ENCODE peak calls at places on chromosomes 3 and 15, in four cellular contexts. D, A, U and V are unnamed samples.

GRCh38 chr15:80450811-80451321 is 46.7 kb downstream of the ARNT2 start:
- DNase-seq in D (peak), U (no peak), A (no peak), V (no peak)

GRCh38 chr15:69804786-69805185 is 292.9 kb downstream of the TLE3 start:
- DNase-seq in A (no peak), U (no peak), D (peak), V (no peak)

GRCh38 chr3:56854856-56855620 is 53.3 kb upstream of the ARHGEF3 start:
- DNase-seq in A (no peak), U (no peak), D (no peak), V (no peak)

GRCh38 chr3:190076601-190077444 is 43.9 kb downstream of the P3H2 start:
- DNase-seq in A (peak), U (peak), D (peak), V (peak)

GRCh38 chr15:40217166-40217785 is 21.6 kb upstream of the PAK6 start:
- DNase-seq in D (peak), A (no peak), U (peak), V (peak)

GRCh38 chr15:85639752-85640381 is 154.9 kb downstream of the KLHL25 start:
- DNase-seq in A (no peak), U (peak), D (no peak), V (no peak)

GRCh38 chr3:21839592-21839991 is 88.6 kb upstream of the ZNF385D start:
- DNase-seq in U (peak), D (no peak), A (no peak), V (no peak)

GRCh38 chr15:22224241-22224671 is 143.9 kb downstream of the OR4M2 start:
- DNase-seq in A (no peak), D (no peak), U (no peak), V (no peak)

GRCh38 chr15:47718474-47719440 is 1.5 kb downstream of the SEMA6D start:
- DNase-seq in A (no peak), U (peak), D (no peak), V (no peak)

GRCh38 chr3:10672422-10672821 is 143.6 kb upstream of the SLC6A11 start:
- DNase-seq in U (no peak), A (no peak), D (no peak), V (no peak)

GRCh38 chr3:52041118-52041847 is 15.1 kb downstream of the DUSP7 start:
- DNase-seq in U (no peak), D (no peak), A (no peak), V (no peak)

GRCh38 chr3:107611775-107612469 is 89.2 kb downstream of the BBX start:
- DNase-seq in D (no peak), A (no peak), U (no peak), V (no peak)

DNA sequence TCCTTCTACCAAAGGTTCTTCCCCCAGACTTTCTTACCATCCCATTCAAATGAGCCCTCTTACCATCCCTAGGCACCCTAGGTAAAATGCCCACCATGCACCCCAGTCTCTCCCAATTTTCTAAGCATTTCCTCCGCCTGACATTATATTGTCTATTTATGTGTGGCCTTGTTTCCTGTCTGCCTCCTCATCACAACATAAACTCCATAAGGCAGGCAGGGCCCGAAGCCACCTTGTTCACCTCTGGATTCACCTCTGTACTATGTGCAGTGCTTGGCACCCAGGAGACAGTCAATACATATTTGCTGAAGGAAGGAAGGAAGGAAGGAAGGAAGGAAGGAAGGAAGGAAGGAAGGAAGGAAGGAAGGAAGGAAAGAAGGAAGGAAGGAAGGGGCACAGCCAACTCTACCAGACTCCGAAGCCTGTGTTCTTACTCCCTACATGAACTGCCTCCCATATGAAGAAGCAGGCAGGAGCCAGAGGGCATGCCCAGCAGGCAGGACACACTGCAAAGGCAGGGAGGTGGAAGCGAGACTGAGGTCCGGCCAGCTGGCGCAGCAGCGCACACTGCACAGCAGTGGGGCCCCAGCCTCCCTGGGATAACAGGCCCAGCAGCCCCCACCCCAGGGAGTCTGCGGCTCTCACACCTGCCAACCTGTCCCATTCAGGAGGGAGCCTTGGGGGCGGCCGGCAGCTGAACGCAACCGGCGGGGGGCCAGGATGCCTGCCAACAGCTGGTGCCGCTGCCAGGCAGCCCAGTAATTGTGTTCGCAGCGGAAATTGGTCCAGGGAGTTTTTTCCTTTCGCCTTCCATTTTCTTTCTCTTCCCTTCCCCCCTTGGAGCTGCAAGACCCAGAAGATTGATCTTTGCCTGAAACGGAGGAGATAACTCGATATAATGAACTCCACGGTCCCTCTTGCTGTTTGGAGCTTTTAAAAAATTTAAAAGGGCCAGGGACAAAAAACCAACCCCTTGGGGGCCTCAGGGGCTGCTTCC is 106.0 kb upstream of the LINGO1 start:
- DNase-seq in D (no peak), U (no peak), A (no peak), V (no peak)
- H3K4me3 ChIP-seq in D (no peak), U (no peak), A (peak), V (no peak)

GRCh38 chr3:90011136-90011535 is 903.7 kb downstream of the EPHA3 start:
- DNase-seq in A (no peak), U (peak), D (no peak), V (no peak)
- H2BK12ac ChIP-seq in A (peak), U (peak), D (no peak), V (no peak)

GRCh38 chr3:112639451-112640332 is 1.3 kb downstream of the CCDC80 start:
- DNase-seq in D (no peak), U (no peak), A (no peak), V (no peak)

GRCh38 chr3:112638327-112639020 is 2.5 kb downstream of the CCDC80 start:
- DNase-seq in A (no peak), D (no peak), U (no peak), V (no peak)

GRCh38 chr3:112642912-112643506 is 2.1 kb upstream of the CCDC80 start:
- DNase-seq in D (peak), U (peak), A (peak), V (peak)

GRCh38 chr3:112640864-112641751 is at the start of gene CCDC80:
- DNase-seq in A (no peak), D (peak), U (peak), V (no peak)

DNA sequence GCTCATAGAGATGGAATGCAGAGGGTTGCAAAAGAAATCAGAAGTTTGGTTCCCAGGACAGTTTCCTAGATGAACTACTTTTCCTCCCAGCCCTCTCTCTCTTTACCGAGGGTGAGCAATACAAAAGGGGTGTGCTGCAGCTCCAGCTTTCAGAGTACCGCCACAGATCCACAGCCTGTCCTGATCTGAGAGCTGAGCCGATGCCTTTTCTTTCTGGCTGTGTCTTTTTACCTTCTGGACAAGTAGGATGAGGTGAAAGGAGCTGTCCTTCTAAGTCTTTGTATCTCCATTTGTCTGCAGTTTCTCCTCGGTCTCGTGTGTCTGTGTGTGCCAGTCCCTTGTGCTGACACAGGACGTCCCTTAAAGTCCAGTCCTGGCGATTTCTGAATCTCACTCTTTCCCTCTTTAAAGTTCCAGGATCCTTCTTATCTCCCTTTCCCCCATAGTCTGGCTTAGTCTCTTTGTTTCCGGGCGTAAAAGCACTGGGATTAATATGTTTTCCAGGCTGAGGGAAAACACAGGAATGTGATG is 545 bp downstream of the CCDC80 start:
- DNase-seq in U (peak), D (peak), A (no peak), V (no peak)
- H3K4me3 ChIP-seq in U (peak), D (peak), A (no peak), V (peak)

GRCh38 chr15:71137138-71137518 is 21.9 kb downstream of the THSD4 start:
- DNase-seq in D (no peak), A (no peak), U (no peak), V (no peak)
- H2BK12ac ChIP-seq in D (no peak), A (no peak), U (no peak), V (no peak)